ENCODE peak calls at places on chromosome 22, in seven cellular contexts. One of them, this sample, is unnamed.
A peak's percentile ranks its signal among the peaks of the same experiment; 100 is the strongest.

GRCh38 chr22:33756508-33756949 is 163.7 kb downstream of the LARGE1 start:
- DNase-seq in heart right ventricle: peak; percentile 18
- DNase-seq in upper lobe of right lung: no peak
- DNase-seq in heart left ventricle: peak; percentile 35
- DNase-seq in CD8-positive, alpha-beta memory T cell: no peak
- DNase-seq in pancreas: no peak
- DNase-seq in cardiac muscle cell: no peak
- DNase-seq in this sample: no peak

GRCh38 chr22:19806213-19807160 is 45.9 kb downstream of the TBX1 start:
- DNase-seq in heart right ventricle: no peak
- DNase-seq in upper lobe of right lung: peak; percentile 87
- DNase-seq in heart left ventricle: no peak
- DNase-seq in CD8-positive, alpha-beta memory T cell: no peak
- DNase-seq in pancreas: peak; percentile 54
- DNase-seq in cardiac muscle cell: no peak
- DNase-seq in this sample: peak; percentile 43

GRCh38 chr22:45336971-45337431 is 27.3 kb downstream of the FAM118A start:
- DNase-seq in heart right ventricle: peak; percentile 88
- DNase-seq in upper lobe of right lung: no peak
- DNase-seq in heart left ventricle: peak; percentile 89
- DNase-seq in CD8-positive, alpha-beta memory T cell: no peak
- DNase-seq in pancreas: no peak
- DNase-seq in cardiac muscle cell: peak; percentile 67
- DNase-seq in this sample: peak; percentile 79

GRCh38 chr22:19917389-19918138 is 24.0 kb upstream of the COMT start:
- DNase-seq in heart right ventricle: no peak
- DNase-seq in upper lobe of right lung: no peak
- DNase-seq in heart left ventricle: no peak
- DNase-seq in CD8-positive, alpha-beta memory T cell: no peak
- DNase-seq in pancreas: no peak
- DNase-seq in cardiac muscle cell: no peak
- DNase-seq in this sample: no peak

GRCh38 chr22:17083811-17084540 is 824 bp upstream of the IL17RA start:
- DNase-seq in heart right ventricle: no peak
- DNase-seq in upper lobe of right lung: peak; percentile 58
- DNase-seq in heart left ventricle: peak; percentile 36
- DNase-seq in CD8-positive, alpha-beta memory T cell: no peak
- DNase-seq in pancreas: peak; percentile 62
- DNase-seq in cardiac muscle cell: no peak
- DNase-seq in this sample: no peak

GRCh38 chr22:32979606-32980005 is 78.6 kb downstream of the SYN3 start:
- DNase-seq in heart right ventricle: no peak
- DNase-seq in upper lobe of right lung: no peak
- DNase-seq in heart left ventricle: no peak
- DNase-seq in CD8-positive, alpha-beta memory T cell: no peak
- DNase-seq in pancreas: no peak
- DNase-seq in cardiac muscle cell: no peak
- DNase-seq in this sample: no peak

GRCh38 chr22:20580179-20580578 is 72.8 kb downstream of the MED15 start:
- DNase-seq in heart right ventricle: no peak
- DNase-seq in upper lobe of right lung: no peak
- DNase-seq in heart left ventricle: no peak
- DNase-seq in CD8-positive, alpha-beta memory T cell: no peak
- DNase-seq in pancreas: no peak
- DNase-seq in cardiac muscle cell: no peak
- DNase-seq in this sample: no peak

GRCh38 chr22:41793871-41794270 is 6.6 kb upstream of the CCDC134 start:
- DNase-seq in heart right ventricle: no peak
- DNase-seq in upper lobe of right lung: no peak
- DNase-seq in heart left ventricle: no peak
- DNase-seq in CD8-positive, alpha-beta memory T cell: no peak
- DNase-seq in pancreas: no peak
- DNase-seq in cardiac muscle cell: no peak
- DNase-seq in this sample: no peak

GRCh38 chr22:27919943-27920755 is 1.1 kb upstream of the PITPNB start:
- DNase-seq in heart right ventricle: peak; percentile 55
- DNase-seq in upper lobe of right lung: no peak
- DNase-seq in heart left ventricle: peak; percentile 31
- DNase-seq in CD8-positive, alpha-beta memory T cell: no peak
- DNase-seq in pancreas: no peak
- DNase-seq in cardiac muscle cell: peak; percentile 81
- DNase-seq in this sample: peak; percentile 25

GRCh38 chr22:46113110-46113909 is 37.0 kb upstream of the PPARA start:
- DNase-seq in heart right ventricle: no peak
- DNase-seq in upper lobe of right lung: no peak
- DNase-seq in heart left ventricle: no peak
- DNase-seq in CD8-positive, alpha-beta memory T cell: no peak
- DNase-seq in pancreas: no peak
- DNase-seq in cardiac muscle cell: no peak
- DNase-seq in this sample: peak; percentile 51

GRCh38 chr22:46061431-46062231 is 84.7 kb upstream of the WNT7B start:
- DNase-seq in heart right ventricle: no peak
- DNase-seq in upper lobe of right lung: peak; percentile 62
- DNase-seq in heart left ventricle: peak; percentile 35
- DNase-seq in CD8-positive, alpha-beta memory T cell: peak; percentile 18
- DNase-seq in pancreas: peak; percentile 62
- DNase-seq in cardiac muscle cell: no peak
- DNase-seq in this sample: peak; percentile 47

GRCh38 chr22:41504397-41504796 is 35.5 kb downstream of the ACO2 start:
- DNase-seq in heart right ventricle: peak; percentile 55
- DNase-seq in upper lobe of right lung: no peak
- DNase-seq in heart left ventricle: peak; percentile 78
- DNase-seq in CD8-positive, alpha-beta memory T cell: no peak
- DNase-seq in pancreas: no peak
- DNase-seq in cardiac muscle cell: peak; percentile 48
- DNase-seq in this sample: no peak

GRCh38 chr22:32421484-32421883 is 9.4 kb upstream of the RTCB start:
- DNase-seq in heart right ventricle: no peak
- DNase-seq in upper lobe of right lung: no peak
- DNase-seq in heart left ventricle: no peak
- DNase-seq in CD8-positive, alpha-beta memory T cell: no peak
- DNase-seq in pancreas: no peak
- DNase-seq in cardiac muscle cell: no peak
- DNase-seq in this sample: no peak

DNA sequence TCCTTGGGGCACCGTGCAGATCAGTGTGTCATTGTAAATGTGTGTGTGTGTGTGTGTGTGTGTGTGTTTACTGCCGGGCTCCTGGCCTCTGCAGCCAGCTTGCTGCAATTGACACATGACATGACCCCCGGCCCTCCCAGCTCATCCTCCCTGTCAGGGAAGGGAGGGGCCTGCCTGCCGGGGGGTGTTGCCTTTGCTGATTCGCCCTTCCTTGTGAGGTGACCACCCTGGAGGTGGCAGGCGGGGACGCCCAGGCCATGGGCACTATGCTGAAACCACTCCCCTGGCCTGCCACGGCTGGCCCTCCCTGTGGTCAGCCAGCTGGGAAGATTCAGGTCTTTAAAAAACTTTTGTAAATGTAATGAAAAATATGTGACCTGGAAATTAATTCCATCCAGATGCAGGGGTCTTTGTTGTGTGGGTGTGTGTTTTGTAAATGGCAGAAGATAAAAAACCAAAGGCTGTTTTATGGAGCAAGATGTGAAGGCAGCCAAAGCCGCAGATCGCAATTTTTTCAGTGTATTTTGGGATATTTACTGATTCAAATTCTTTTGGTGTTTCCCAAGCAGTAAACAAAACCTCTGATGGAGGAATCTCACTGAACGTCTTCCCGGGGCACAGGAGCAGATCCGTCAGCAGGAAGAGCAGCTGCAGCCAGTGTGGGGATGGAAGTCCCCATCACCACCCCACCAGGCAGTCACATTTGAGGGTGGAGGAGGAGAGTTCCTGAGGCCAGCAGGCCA is 23.2 kb downstream of the SHISAL1 start:
- DNase-seq in heart right ventricle: no peak
- DNase-seq in upper lobe of right lung: no peak
- DNase-seq in heart left ventricle: no peak
- DNase-seq in CD8-positive, alpha-beta memory T cell: no peak
- DNase-seq in pancreas: no peak
- DNase-seq in cardiac muscle cell: no peak
- DNase-seq in this sample: no peak
- H3K27ac ChIP-seq in heart right ventricle: no peak overlapping the region
- H3K27ac ChIP-seq in upper lobe of right lung: no peak overlapping the region
- H3K27ac ChIP-seq in heart left ventricle: no peak overlapping the region
- H3K27ac ChIP-seq in CD8-positive, alpha-beta memory T cell: no peak overlapping the region
- H3K27ac ChIP-seq in pancreas: no peak overlapping the region
- H3K27ac ChIP-seq in cardiac muscle cell: no peak overlapping the region
- H3K27ac ChIP-seq in this sample: no peak overlapping the region

DNA sequence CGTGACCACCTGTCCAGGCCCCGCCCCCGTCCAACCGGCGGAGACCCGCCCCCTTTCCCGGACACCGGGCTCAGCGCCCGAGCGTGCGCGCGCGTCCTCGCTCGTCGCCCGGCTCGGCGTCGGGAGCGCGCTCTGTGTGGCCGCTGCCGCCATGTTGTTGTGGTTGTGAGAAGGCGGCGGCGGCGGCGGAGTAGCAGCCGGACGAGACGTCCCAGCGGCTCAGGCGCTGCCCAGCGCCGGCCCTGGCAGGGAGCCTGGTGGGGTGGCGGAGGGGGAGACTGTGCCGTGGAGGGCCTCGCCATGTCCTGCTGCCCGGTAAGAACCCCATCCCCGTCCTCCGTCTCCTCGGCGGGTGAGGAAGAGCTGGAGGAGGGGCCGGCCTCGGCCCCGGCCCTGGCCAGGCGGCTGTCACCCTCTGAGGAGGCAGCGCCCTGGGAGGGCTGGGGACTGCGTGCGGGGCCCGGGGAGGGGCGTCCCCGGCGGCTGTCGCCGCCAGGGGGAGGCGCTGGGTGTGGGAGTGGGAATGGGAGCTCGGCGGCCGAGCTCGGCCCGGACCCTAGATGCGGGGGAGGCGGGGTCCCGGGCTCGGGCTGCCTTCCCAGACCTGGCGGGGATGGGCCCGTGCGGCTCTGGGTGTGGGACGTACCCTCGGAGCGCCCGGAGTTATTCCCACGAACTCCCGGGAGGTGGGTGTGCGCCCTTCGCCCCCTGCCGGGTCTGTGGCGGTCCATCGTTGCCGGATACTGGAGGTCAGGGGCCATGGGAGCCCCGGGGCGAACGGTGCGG is at the start of gene MTMR3:
- DNase-seq in heart right ventricle: peak; percentile 94
- DNase-seq in upper lobe of right lung: peak; percentile 97
- DNase-seq in heart left ventricle: peak; percentile 96
- DNase-seq in CD8-positive, alpha-beta memory T cell: peak; percentile 90
- DNase-seq in pancreas: peak; percentile 99
- DNase-seq in cardiac muscle cell: peak; percentile 94
- DNase-seq in this sample: peak; percentile 95
- H3K27me3 ChIP-seq in heart right ventricle: no peaks in the 10 kb centered on the region
- H3K27me3 ChIP-seq in upper lobe of right lung: no peaks in the 10 kb centered on the region
- H3K27me3 ChIP-seq in heart left ventricle: no peaks in the 10 kb centered on the region
- H3K27me3 ChIP-seq in CD8-positive, alpha-beta memory T cell: no peaks in the 10 kb centered on the region
- H3K27me3 ChIP-seq in pancreas: no peaks in the 10 kb centered on the region
- H3K27me3 ChIP-seq in cardiac muscle cell: no peaks in the 10 kb centered on the region
- H3K27me3 ChIP-seq in this sample: no peaks in the 10 kb centered on the region

GRCh38 chr22:48212727-48213126 is 1450.3 kb downstream of the TBC1D22A start:
- DNase-seq in heart right ventricle: no peak
- DNase-seq in upper lobe of right lung: no peak
- DNase-seq in heart left ventricle: no peak
- DNase-seq in CD8-positive, alpha-beta memory T cell: no peak
- DNase-seq in pancreas: no peak
- DNase-seq in cardiac muscle cell: no peak
- DNase-seq in this sample: no peak

GRCh38 chr22:48209473-48210271 is 1447.2 kb downstream of the TBC1D22A start:
- DNase-seq in heart right ventricle: no peak
- DNase-seq in upper lobe of right lung: no peak
- DNase-seq in heart left ventricle: no peak
- DNase-seq in CD8-positive, alpha-beta memory T cell: no peak
- DNase-seq in pancreas: no peak
- DNase-seq in cardiac muscle cell: no peak
- DNase-seq in this sample: no peak

GRCh38 chr22:48210812-48211211 is 1448.4 kb downstream of the TBC1D22A start:
- DNase-seq in heart right ventricle: no peak
- DNase-seq in upper lobe of right lung: no peak
- DNase-seq in heart left ventricle: no peak
- DNase-seq in CD8-positive, alpha-beta memory T cell: no peak
- DNase-seq in pancreas: no peak
- DNase-seq in cardiac muscle cell: no peak
- DNase-seq in this sample: no peak

GRCh38 chr22:48205790-48206189 is 1443.3 kb downstream of the TBC1D22A start:
- DNase-seq in heart right ventricle: no peak
- DNase-seq in upper lobe of right lung: no peak
- DNase-seq in heart left ventricle: no peak
- DNase-seq in CD8-positive, alpha-beta memory T cell: no peak
- DNase-seq in pancreas: no peak
- DNase-seq in cardiac muscle cell: no peak
- DNase-seq in this sample: no peak

GRCh38 chr22:48208894-48209293 is 1446.4 kb downstream of the TBC1D22A start:
- DNase-seq in heart right ventricle: no peak
- DNase-seq in upper lobe of right lung: no peak
- DNase-seq in heart left ventricle: no peak
- DNase-seq in CD8-positive, alpha-beta memory T cell: no peak
- DNase-seq in pancreas: no peak
- DNase-seq in cardiac muscle cell: no peak
- DNase-seq in this sample: no peak
- H3K27ac ChIP-seq in heart right ventricle: no peak overlapping the region
- H3K27ac ChIP-seq in upper lobe of right lung: no peak overlapping the region
- H3K27ac ChIP-seq in heart left ventricle: no peak overlapping the region
- H3K27ac ChIP-seq in CD8-positive, alpha-beta memory T cell: no peak overlapping the region
- H3K27ac ChIP-seq in pancreas: no peak overlapping the region
- H3K27ac ChIP-seq in cardiac muscle cell: no peak overlapping the region
- H3K27ac ChIP-seq in this sample: no peak overlapping the region

GRCh38 chr22:49674479-49674830 is 153.2 kb downstream of the BRD1 start:
- DNase-seq in heart right ventricle: no peak
- DNase-seq in upper lobe of right lung: no peak
- DNase-seq in heart left ventricle: no peak
- DNase-seq in CD8-positive, alpha-beta memory T cell: no peak
- DNase-seq in pancreas: no peak
- DNase-seq in cardiac muscle cell: no peak
- DNase-seq in this sample: no peak

GRCh38 chr22:49677495-49677889 is 150.2 kb downstream of the BRD1 start:
- DNase-seq in heart right ventricle: no peak
- DNase-seq in upper lobe of right lung: no peak
- DNase-seq in heart left ventricle: no peak
- DNase-seq in CD8-positive, alpha-beta memory T cell: no peak
- DNase-seq in pancreas: no peak
- DNase-seq in cardiac muscle cell: no peak
- DNase-seq in this sample: no peak

GRCh38 chr22:49678137-49678841 is 149.4 kb downstream of the BRD1 start:
- DNase-seq in heart right ventricle: no peak
- DNase-seq in upper lobe of right lung: no peak
- DNase-seq in heart left ventricle: no peak
- DNase-seq in CD8-positive, alpha-beta memory T cell: no peak
- DNase-seq in pancreas: no peak
- DNase-seq in cardiac muscle cell: no peak
- DNase-seq in this sample: no peak

GRCh38 chr22:49676783-49677494 is 150.7 kb downstream of the BRD1 start:
- DNase-seq in heart right ventricle: no peak
- DNase-seq in upper lobe of right lung: no peak
- DNase-seq in heart left ventricle: no peak
- DNase-seq in CD8-positive, alpha-beta memory T cell: no peak
- DNase-seq in pancreas: no peak
- DNase-seq in cardiac muscle cell: no peak
- DNase-seq in this sample: no peak

DNA sequence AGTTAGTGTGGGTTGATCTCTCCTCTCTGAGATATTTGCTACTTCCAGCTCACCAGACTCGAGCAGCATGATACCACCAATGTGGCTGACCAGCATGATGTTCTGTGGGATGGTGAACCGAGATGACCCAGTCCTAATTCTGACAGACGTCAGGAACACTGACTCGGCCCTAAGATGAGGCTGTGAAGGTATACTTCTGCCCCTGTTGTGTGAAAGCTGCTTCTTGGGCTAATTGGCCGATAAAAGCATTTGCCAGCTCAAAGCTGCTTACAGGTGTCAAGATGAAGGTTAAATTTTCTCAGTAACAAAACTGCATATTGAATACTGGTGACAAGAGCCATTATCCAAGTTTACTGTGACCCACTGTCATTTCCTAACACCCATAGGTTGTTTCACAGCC is 151.4 kb downstream of the BRD1 start:
- DNase-seq in heart right ventricle: no peak
- DNase-seq in upper lobe of right lung: no peak
- DNase-seq in heart left ventricle: no peak
- DNase-seq in CD8-positive, alpha-beta memory T cell: no peak
- DNase-seq in pancreas: no peak
- DNase-seq in cardiac muscle cell: no peak
- DNase-seq in this sample: no peak
- H3K27me3 ChIP-seq in heart right ventricle: peaks cover 36% of the 10 kb centered on the region
- H3K27me3 ChIP-seq in upper lobe of right lung: peaks cover 31% of the 10 kb centered on the region
- H3K27me3 ChIP-seq in heart left ventricle: peaks cover 14% of the 10 kb centered on the region
- H3K27me3 ChIP-seq in CD8-positive, alpha-beta memory T cell: peaks cover 6% of the 10 kb centered on the region
- H3K27me3 ChIP-seq in pancreas: peaks cover 12% of the 10 kb centered on the region
- H3K27me3 ChIP-seq in cardiac muscle cell: peaks cover 65% of the 10 kb centered on the region
- H3K27me3 ChIP-seq in this sample: no peaks in the 10 kb centered on the region

This sample was measured in ovary.